ENCODE peak calls at places on chromosomes 13 and 19, in seven cellular contexts. One of them, this sample, is unnamed. For H3K4me1, the result is how much of the 10 kb centered on the place peaks cover.

GRCh38 chr13:92838786-92839185 is 387.8 kb upstream of the GPC6 start:
- DNase-seq in tibial nerve: no peak
- DNase-seq in heart right ventricle: no peak
- DNase-seq in endodermal cell: no peak
- DNase-seq in right lobe of liver: no peak
- DNase-seq in naive thymus-derived CD4-positive, alpha-beta T cell: no peak
- DNase-seq in thyroid gland: no peak
- DNase-seq in this sample: no peak

GRCh38 chr13:70386919-70387318 is 278.7 kb upstream of the KLHL1 start:
- DNase-seq in thyroid gland: no peak
- DNase-seq in heart right ventricle: no peak
- DNase-seq in naive thymus-derived CD4-positive, alpha-beta T cell: no peak
- DNase-seq in endodermal cell: no peak
- DNase-seq in tibial nerve: no peak
- DNase-seq in right lobe of liver: no peak
- DNase-seq in this sample: no peak

GRCh38 chr13:95485045-95485517 is 67.4 kb upstream of the CLDN10 start:
- DNase-seq in endodermal cell: no peak
- DNase-seq in tibial nerve: no peak
- DNase-seq in right lobe of liver: no peak
- DNase-seq in naive thymus-derived CD4-positive, alpha-beta T cell: no peak
- DNase-seq in thyroid gland: no peak
- DNase-seq in heart right ventricle: no peak
- DNase-seq in this sample: no peak

GRCh38 chr13:27919934-27920676 is at the start of gene PDX1:
- DNase-seq in heart right ventricle: no peak
- DNase-seq in naive thymus-derived CD4-positive, alpha-beta T cell: no peak
- DNase-seq in right lobe of liver: peak
- DNase-seq in thyroid gland: peak
- DNase-seq in tibial nerve: no peak
- DNase-seq in endodermal cell: peak
- DNase-seq in this sample: no peak

GRCh38 chr13:75318138-75318833 is 163.7 kb downstream of the TBC1D4 start:
- DNase-seq in heart right ventricle: no peak
- DNase-seq in right lobe of liver: no peak
- DNase-seq in endodermal cell: no peak
- DNase-seq in thyroid gland: no peak
- DNase-seq in tibial nerve: no peak
- DNase-seq in naive thymus-derived CD4-positive, alpha-beta T cell: no peak
- DNase-seq in this sample: no peak

GRCh38 chr13:80931766-80932165 is 590.8 kb upstream of the SPRY2 start:
- DNase-seq in heart right ventricle: no peak
- DNase-seq in tibial nerve: no peak
- DNase-seq in naive thymus-derived CD4-positive, alpha-beta T cell: no peak
- DNase-seq in thyroid gland: no peak
- DNase-seq in right lobe of liver: no peak
- DNase-seq in endodermal cell: no peak
- DNase-seq in this sample: no peak

GRCh38 chr19:32566246-32566830 is 14.7 kb upstream of the PDCD5 start:
- DNase-seq in tibial nerve: no peak
- DNase-seq in right lobe of liver: peak
- DNase-seq in heart right ventricle: no peak
- DNase-seq in thyroid gland: no peak
- DNase-seq in endodermal cell: no peak
- DNase-seq in naive thymus-derived CD4-positive, alpha-beta T cell: no peak
- DNase-seq in this sample: no peak

GRCh38 chr19:35318679-35319448 is 10.1 kb upstream of the CD22 start:
- DNase-seq in thyroid gland: peak
- DNase-seq in endodermal cell: no peak
- DNase-seq in right lobe of liver: peak
- DNase-seq in naive thymus-derived CD4-positive, alpha-beta T cell: no peak
- DNase-seq in heart right ventricle: peak
- DNase-seq in tibial nerve: peak
- DNase-seq in this sample: peak

GRCh38 chr13:113791761-113792160 is 32.7 kb downstream of the TMEM255B start:
- DNase-seq in naive thymus-derived CD4-positive, alpha-beta T cell: no peak
- DNase-seq in thyroid gland: no peak
- DNase-seq in tibial nerve: no peak
- DNase-seq in right lobe of liver: peak
- DNase-seq in heart right ventricle: no peak
- DNase-seq in endodermal cell: peak
- DNase-seq in this sample: no peak

GRCh38 chr19:1429750-1430149 is 8.4 kb upstream of the RPS15 start:
- DNase-seq in naive thymus-derived CD4-positive, alpha-beta T cell: no peak
- DNase-seq in tibial nerve: no peak
- DNase-seq in heart right ventricle: peak
- DNase-seq in thyroid gland: no peak
- DNase-seq in endodermal cell: no peak
- DNase-seq in right lobe of liver: no peak
- DNase-seq in this sample: no peak

GRCh38 chr13:102182170-102182569 is 219.7 kb downstream of the FGF14 start:
- DNase-seq in tibial nerve: no peak
- DNase-seq in endodermal cell: no peak
- DNase-seq in heart right ventricle: no peak
- DNase-seq in right lobe of liver: no peak
- DNase-seq in thyroid gland: no peak
- DNase-seq in naive thymus-derived CD4-positive, alpha-beta T cell: no peak
- DNase-seq in this sample: no peak

GRCh38 chr13:75305057-75305456 is 176.9 kb downstream of the TBC1D4 start:
- DNase-seq in tibial nerve: no peak
- DNase-seq in thyroid gland: no peak
- DNase-seq in heart right ventricle: peak
- DNase-seq in endodermal cell: no peak
- DNase-seq in naive thymus-derived CD4-positive, alpha-beta T cell: no peak
- DNase-seq in right lobe of liver: no peak
- DNase-seq in this sample: no peak

GRCh38 chr13:102978168-102978567 is 88.0 kb downstream of the SLC10A2 start:
- DNase-seq in naive thymus-derived CD4-positive, alpha-beta T cell: no peak
- DNase-seq in endodermal cell: no peak
- DNase-seq in heart right ventricle: no peak
- DNase-seq in right lobe of liver: no peak
- DNase-seq in thyroid gland: no peak
- DNase-seq in tibial nerve: no peak
- DNase-seq in this sample: no peak

GRCh38 chr13:43934273-43934672 is 54.6 kb downstream of the LACC1 start:
- DNase-seq in right lobe of liver: no peak
- DNase-seq in naive thymus-derived CD4-positive, alpha-beta T cell: no peak
- DNase-seq in tibial nerve: no peak
- DNase-seq in heart right ventricle: no peak
- DNase-seq in thyroid gland: no peak
- DNase-seq in endodermal cell: no peak
- DNase-seq in this sample: no peak

GRCh38 chr19:31301306-31301980 is 47.8 kb downstream of the TSHZ3 start:
- DNase-seq in endodermal cell: no peak
- DNase-seq in heart right ventricle: no peak
- DNase-seq in naive thymus-derived CD4-positive, alpha-beta T cell: no peak
- DNase-seq in thyroid gland: no peak
- DNase-seq in tibial nerve: no peak
- DNase-seq in right lobe of liver: no peak
- DNase-seq in this sample: no peak

GRCh38 chr13:112905990-112906641 is 62.9 kb upstream of the MCF2L start:
- DNase-seq in thyroid gland: no peak
- DNase-seq in heart right ventricle: no peak
- DNase-seq in naive thymus-derived CD4-positive, alpha-beta T cell: no peak
- DNase-seq in tibial nerve: no peak
- DNase-seq in right lobe of liver: no peak
- DNase-seq in endodermal cell: peak
- DNase-seq in this sample: no peak

GRCh38 chr19:49468746-49469447 is 5.1 kb upstream of the FLT3LG start:
- DNase-seq in thyroid gland: peak
- DNase-seq in endodermal cell: peak
- DNase-seq in naive thymus-derived CD4-positive, alpha-beta T cell: peak
- DNase-seq in tibial nerve: peak
- DNase-seq in heart right ventricle: peak
- DNase-seq in right lobe of liver: no peak
- DNase-seq in this sample: peak

DNA sequence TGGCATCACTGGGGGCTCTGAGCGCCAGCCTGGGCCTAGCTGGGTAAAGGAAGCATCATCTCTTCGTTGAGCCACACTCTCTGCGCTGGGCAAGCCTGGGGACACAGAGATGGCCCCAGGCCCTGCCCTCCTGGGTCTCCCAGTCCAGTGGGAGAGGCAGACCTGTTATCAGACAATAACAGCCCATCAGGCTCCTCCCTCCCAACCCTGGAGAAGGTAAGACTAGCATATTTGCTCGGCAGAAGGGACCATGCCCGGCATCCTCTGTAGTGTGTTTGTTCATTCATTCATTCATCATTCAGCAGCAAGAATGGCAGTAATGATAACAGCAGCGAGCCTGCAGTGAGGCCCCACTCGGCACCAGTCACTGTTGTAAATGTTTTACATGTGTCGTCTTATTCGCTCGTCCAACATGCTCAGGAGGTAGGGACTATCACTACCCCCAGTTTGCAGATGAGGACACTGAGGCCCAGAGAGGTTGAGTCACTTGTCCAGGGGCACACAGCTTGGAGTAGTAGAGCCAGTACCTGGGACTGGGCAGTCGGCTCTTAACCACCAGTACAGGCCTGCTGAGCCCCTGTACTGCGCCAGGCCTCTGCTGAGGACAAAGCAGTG is 33.2 kb downstream of the PAK4 start:
- DNase-seq in naive thymus-derived CD4-positive, alpha-beta T cell: no peak
- DNase-seq in right lobe of liver: no peak
- DNase-seq in thyroid gland: no peak
- DNase-seq in endodermal cell: no peak
- DNase-seq in tibial nerve: no peak
- DNase-seq in heart right ventricle: no peak
- DNase-seq in this sample: no peak
- H3K4me1 ChIP-seq in naive thymus-derived CD4-positive, alpha-beta T cell: under half
- H3K4me1 ChIP-seq in right lobe of liver: under half
- H3K4me1 ChIP-seq in thyroid gland: half or more
- H3K4me1 ChIP-seq in endodermal cell: under half
- H3K4me1 ChIP-seq in tibial nerve: under half
- H3K4me1 ChIP-seq in heart right ventricle: under half
- H3K4me1 ChIP-seq in this sample: under half

GRCh38 chr19:18508585-18508984 is 13.3 kb downstream of the ELL start:
- DNase-seq in endodermal cell: no peak
- DNase-seq in thyroid gland: no peak
- DNase-seq in naive thymus-derived CD4-positive, alpha-beta T cell: no peak
- DNase-seq in tibial nerve: no peak
- DNase-seq in right lobe of liver: no peak
- DNase-seq in heart right ventricle: no peak
- DNase-seq in this sample: no peak

GRCh38 chr19:18513868-18514267 is 8.0 kb downstream of the ELL start:
- DNase-seq in thyroid gland: no peak
- DNase-seq in naive thymus-derived CD4-positive, alpha-beta T cell: no peak
- DNase-seq in right lobe of liver: peak
- DNase-seq in tibial nerve: peak
- DNase-seq in endodermal cell: no peak
- DNase-seq in heart right ventricle: peak
- DNase-seq in this sample: no peak

GRCh38 chr19:18507021-18507726 is 14.7 kb downstream of the ELL start:
- DNase-seq in tibial nerve: no peak
- DNase-seq in thyroid gland: no peak
- DNase-seq in heart right ventricle: peak
- DNase-seq in right lobe of liver: peak
- DNase-seq in naive thymus-derived CD4-positive, alpha-beta T cell: no peak
- DNase-seq in endodermal cell: no peak
- DNase-seq in this sample: no peak

GRCh38 chr19:18507727-18508440 is 14.0 kb downstream of the ELL start:
- DNase-seq in heart right ventricle: peak
- DNase-seq in thyroid gland: no peak
- DNase-seq in naive thymus-derived CD4-positive, alpha-beta T cell: no peak
- DNase-seq in right lobe of liver: peak
- DNase-seq in endodermal cell: no peak
- DNase-seq in tibial nerve: no peak
- DNase-seq in this sample: no peak

GRCh38 chr19:18510216-18510615 is 11.7 kb downstream of the ELL start:
- DNase-seq in thyroid gland: no peak
- DNase-seq in naive thymus-derived CD4-positive, alpha-beta T cell: no peak
- DNase-seq in right lobe of liver: no peak
- DNase-seq in endodermal cell: no peak
- DNase-seq in heart right ventricle: no peak
- DNase-seq in tibial nerve: no peak
- DNase-seq in this sample: no peak
- H3K4me1 ChIP-seq in thyroid gland: half or more
- H3K4me1 ChIP-seq in naive thymus-derived CD4-positive, alpha-beta T cell: half or more
- H3K4me1 ChIP-seq in right lobe of liver: half or more
- H3K4me1 ChIP-seq in endodermal cell: under half
- H3K4me1 ChIP-seq in heart right ventricle: half or more
- H3K4me1 ChIP-seq in tibial nerve: under half
- H3K4me1 ChIP-seq in this sample: half or more

GRCh38 chr19:16327911-16328823 is 3.5 kb downstream of the KLF2 start:
- DNase-seq in tibial nerve: peak
- DNase-seq in naive thymus-derived CD4-positive, alpha-beta T cell: peak
- DNase-seq in endodermal cell: no peak
- DNase-seq in thyroid gland: peak
- DNase-seq in right lobe of liver: peak
- DNase-seq in heart right ventricle: peak
- DNase-seq in this sample: peak

GRCh38 chr19:16330368-16330801 is 5.8 kb downstream of the KLF2 start:
- DNase-seq in tibial nerve: no peak
- DNase-seq in heart right ventricle: peak
- DNase-seq in thyroid gland: peak
- DNase-seq in naive thymus-derived CD4-positive, alpha-beta T cell: peak
- DNase-seq in right lobe of liver: peak
- DNase-seq in endodermal cell: peak
- DNase-seq in this sample: peak

GRCh38 chr19:16332991-16333624 is 8.5 kb downstream of the KLF2 start:
- DNase-seq in heart right ventricle: no peak
- DNase-seq in right lobe of liver: no peak
- DNase-seq in thyroid gland: no peak
- DNase-seq in endodermal cell: no peak
- DNase-seq in tibial nerve: no peak
- DNase-seq in naive thymus-derived CD4-positive, alpha-beta T cell: no peak
- DNase-seq in this sample: no peak

GRCh38 chr19:16328824-16329482 is 4.3 kb downstream of the KLF2 start:
- DNase-seq in endodermal cell: no peak
- DNase-seq in right lobe of liver: no peak
- DNase-seq in naive thymus-derived CD4-positive, alpha-beta T cell: peak
- DNase-seq in heart right ventricle: no peak
- DNase-seq in thyroid gland: no peak
- DNase-seq in tibial nerve: no peak
- DNase-seq in this sample: no peak

GRCh38 chr19:16330811-16331690 is 6.4 kb downstream of the KLF2 start:
- DNase-seq in right lobe of liver: no peak
- DNase-seq in thyroid gland: no peak
- DNase-seq in tibial nerve: no peak
- DNase-seq in naive thymus-derived CD4-positive, alpha-beta T cell: no peak
- DNase-seq in endodermal cell: no peak
- DNase-seq in heart right ventricle: no peak
- DNase-seq in this sample: no peak
- H3K4me1 ChIP-seq in right lobe of liver: under half
- H3K4me1 ChIP-seq in thyroid gland: under half
- H3K4me1 ChIP-seq in tibial nerve: under half
- H3K4me1 ChIP-seq in naive thymus-derived CD4-positive, alpha-beta T cell: under half
- H3K4me1 ChIP-seq in endodermal cell: under half
- H3K4me1 ChIP-seq in heart right ventricle: under half
- H3K4me1 ChIP-seq in this sample: under half

DNA sequence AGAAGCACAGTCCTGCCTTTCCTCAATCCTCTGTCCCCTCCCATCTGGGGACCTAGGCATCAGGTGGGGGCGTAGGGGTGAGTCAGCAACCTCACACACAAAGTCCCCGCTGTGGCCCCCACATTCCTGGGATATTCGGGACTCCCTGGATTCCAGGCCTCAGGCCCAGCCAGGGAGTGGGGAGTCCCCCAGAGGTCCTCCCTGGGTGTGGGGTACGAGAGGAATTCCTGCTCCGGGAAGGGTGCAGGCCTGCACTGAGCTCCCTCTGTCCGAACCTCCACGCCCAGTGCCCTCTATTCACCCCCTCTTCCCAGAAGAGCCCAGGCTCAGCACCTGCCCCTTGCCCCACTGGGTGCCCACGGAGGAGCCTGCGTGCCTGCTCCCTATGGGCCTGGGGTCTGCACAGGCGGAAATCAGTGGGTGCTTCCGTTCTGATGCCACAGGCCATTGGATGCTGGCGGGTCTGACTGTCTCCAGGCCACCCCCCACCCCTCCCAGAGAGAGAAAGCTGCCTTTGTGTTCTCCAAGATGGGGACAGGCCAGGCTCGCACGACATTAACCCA is 3.4 kb downstream of the CADM4 start:
- DNase-seq in naive thymus-derived CD4-positive, alpha-beta T cell: no peak
- DNase-seq in right lobe of liver: no peak
- DNase-seq in tibial nerve: no peak
- DNase-seq in heart right ventricle: no peak
- DNase-seq in thyroid gland: no peak
- DNase-seq in endodermal cell: peak
- DNase-seq in this sample: no peak
- H3K4me1 ChIP-seq in naive thymus-derived CD4-positive, alpha-beta T cell: under half
- H3K4me1 ChIP-seq in right lobe of liver: under half
- H3K4me1 ChIP-seq in tibial nerve: under half
- H3K4me1 ChIP-seq in heart right ventricle: under half
- H3K4me1 ChIP-seq in thyroid gland: under half
- H3K4me1 ChIP-seq in endodermal cell: under half
- H3K4me1 ChIP-seq in this sample: under half

This sample was measured in thoracic aorta.